ENCODE peak calls at places on chromosomes 13 and 19, in five cellular contexts. One of them, this sample, is unnamed.
A peak's percentile ranks its signal among the peaks of the same experiment; 100 is the strongest.

GRCh38 chr19:10501971-10502523 is 1.1 kb downstream of the KEAP1 start:
- DNase-seq in IMR-90: peak; percentile 29
- DNase-seq in kidney: peak; percentile 91
- DNase-seq in fibroblast of mammary gland: no peak
- DNase-seq in upper lobe of right lung: peak; percentile 94
- DNase-seq in this sample: peak; percentile 26

GRCh38 chr13:32428581-32429072 is 697 bp upstream of the N4BP2L1 start:
- DNase-seq in IMR-90: no peak
- DNase-seq in kidney: no peak
- DNase-seq in fibroblast of mammary gland: no peak
- DNase-seq in upper lobe of right lung: no peak
- DNase-seq in this sample: no peak

GRCh38 chr13:113855931-113856715 is 7.8 kb downstream of the GAS6 start:
- DNase-seq in fibroblast of mammary gland: no peak
- DNase-seq in IMR-90: no peak
- DNase-seq in kidney: peak; percentile 51
- DNase-seq in upper lobe of right lung: no peak
- DNase-seq in this sample: no peak

GRCh38 chr13:99380921-99381645 is 73.9 kb upstream of the GPR183 start:
- DNase-seq in fibroblast of mammary gland: no peak
- DNase-seq in kidney: no peak
- DNase-seq in upper lobe of right lung: no peak
- DNase-seq in IMR-90: peak; percentile 7
- DNase-seq in this sample: no peak

GRCh38 chr13:94546071-94546839 is 49.7 kb downstream of the TGDS start:
- DNase-seq in IMR-90: no peak
- DNase-seq in kidney: no peak
- DNase-seq in upper lobe of right lung: no peak
- DNase-seq in fibroblast of mammary gland: no peak
- DNase-seq in this sample: no peak

GRCh38 chr19:50330365-50331078 is 1.3 kb upstream of the KCNC3 start:
- DNase-seq in fibroblast of mammary gland: peak; percentile 26
- DNase-seq in IMR-90: peak; percentile 1
- DNase-seq in upper lobe of right lung: peak; percentile 95
- DNase-seq in kidney: peak; percentile 95
- DNase-seq in this sample: peak; percentile 14

GRCh38 chr19:14369399-14370168 is 11.7 kb upstream of the ADGRE5 start:
- DNase-seq in kidney: peak; percentile 85
- DNase-seq in upper lobe of right lung: no peak
- DNase-seq in IMR-90: peak; percentile 64
- DNase-seq in fibroblast of mammary gland: peak; percentile 63
- DNase-seq in this sample: no peak

GRCh38 chr13:110374644-110375370 is 67.7 kb downstream of the COL4A2 start:
- DNase-seq in kidney: no peak
- DNase-seq in IMR-90: no peak
- DNase-seq in fibroblast of mammary gland: no peak
- DNase-seq in upper lobe of right lung: no peak
- DNase-seq in this sample: no peak

GRCh38 chr13:96082640-96083039 is 7.3 kb upstream of the HS6ST3 start:
- DNase-seq in kidney: no peak
- DNase-seq in fibroblast of mammary gland: peak; percentile 34
- DNase-seq in IMR-90: no peak
- DNase-seq in upper lobe of right lung: no peak
- DNase-seq in this sample: no peak

GRCh38 chr19:5036733-5037681 is 68.1 kb downstream of the KDM4B start:
- DNase-seq in IMR-90: peak; percentile 72
- DNase-seq in upper lobe of right lung: no peak
- DNase-seq in fibroblast of mammary gland: no peak
- DNase-seq in kidney: peak; percentile 80
- DNase-seq in this sample: peak; percentile 72

GRCh38 chr13:44930907-44931676 is 58.2 kb downstream of the NUFIP1 start:
- DNase-seq in fibroblast of mammary gland: no peak
- DNase-seq in upper lobe of right lung: no peak
- DNase-seq in kidney: no peak
- DNase-seq in IMR-90: no peak
- DNase-seq in this sample: peak; percentile 45

GRCh38 chr13:28493740-28494536 is 990 bp downstream of the FLT1 start:
- DNase-seq in fibroblast of mammary gland: no peak
- DNase-seq in kidney: peak; percentile 73
- DNase-seq in upper lobe of right lung: peak; percentile 74
- DNase-seq in IMR-90: no peak
- DNase-seq in this sample: no peak

GRCh38 chr19:4232614-4233281 is 3.4 kb downstream of the EBI3 start:
- DNase-seq in kidney: no peak
- DNase-seq in upper lobe of right lung: no peak
- DNase-seq in fibroblast of mammary gland: no peak
- DNase-seq in IMR-90: no peak
- DNase-seq in this sample: no peak

GRCh38 chr19:51808333-51808986 is 13.5 kb downstream of the FPR3 start:
- DNase-seq in IMR-90: no peak
- DNase-seq in fibroblast of mammary gland: peak; percentile 69
- DNase-seq in upper lobe of right lung: no peak
- DNase-seq in kidney: no peak
- DNase-seq in this sample: peak; percentile 86

GRCh38 chr13:45258339-45258685 is 57.5 kb upstream of the KCTD4 start:
- DNase-seq in fibroblast of mammary gland: no peak
- DNase-seq in upper lobe of right lung: no peak
- DNase-seq in kidney: no peak
- DNase-seq in IMR-90: no peak
- DNase-seq in this sample: peak; percentile 52

GRCh38 chr13:93982189-93982918 is 497.1 kb downstream of the DCT start:
- DNase-seq in kidney: no peak
- DNase-seq in upper lobe of right lung: no peak
- DNase-seq in fibroblast of mammary gland: peak; percentile 43
- DNase-seq in IMR-90: no peak
- DNase-seq in this sample: no peak

GRCh38 chr13:83065136-83065535 is 817.1 kb downstream of the SLITRK1 start:
- DNase-seq in IMR-90: peak; percentile 63
- DNase-seq in kidney: no peak
- DNase-seq in fibroblast of mammary gland: peak; percentile 95
- DNase-seq in upper lobe of right lung: no peak
- DNase-seq in this sample: peak; percentile 92

GRCh38 chr19:45769821-45770191 is 754 bp upstream of the SIX5 start:
- DNase-seq in upper lobe of right lung: no peak
- DNase-seq in kidney: peak; percentile 89
- DNase-seq in fibroblast of mammary gland: peak; percentile 44
- DNase-seq in IMR-90: peak; percentile 38
- DNase-seq in this sample: peak; percentile 69

GRCh38 chr19:6267552-6268381 is 12.0 kb downstream of the MLLT1 start:
- DNase-seq in IMR-90: peak; percentile 51
- DNase-seq in fibroblast of mammary gland: peak; percentile 87
- DNase-seq in kidney: no peak
- DNase-seq in upper lobe of right lung: no peak
- DNase-seq in this sample: no peak

DNA sequence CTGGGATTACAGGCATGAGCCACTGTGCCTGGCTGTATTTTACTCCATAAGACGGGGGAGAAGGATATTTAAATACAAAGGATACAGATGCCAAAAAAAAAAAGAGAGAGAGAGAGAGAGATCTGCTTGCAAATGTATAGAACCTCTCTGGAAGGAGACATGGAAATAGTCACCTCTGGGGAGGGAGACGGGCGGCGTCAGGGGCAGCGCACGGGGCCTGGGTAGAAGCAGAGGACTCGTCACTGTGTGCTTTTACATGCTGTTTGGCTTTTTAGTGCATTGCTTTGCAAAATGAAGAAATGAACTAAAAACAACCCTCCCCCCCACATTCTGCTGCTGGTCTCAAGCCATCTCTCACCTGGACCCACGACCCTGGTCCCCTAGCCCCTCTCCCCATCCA is 4.8 kb upstream of the ZNF653 start:
- DNase-seq in upper lobe of right lung: no peak
- DNase-seq in fibroblast of mammary gland: no peak
- DNase-seq in kidney: no peak
- DNase-seq in IMR-90: no peak
- DNase-seq in this sample: no peak
- TF ChIP-seq CTCF in upper lobe of right lung: no peak
- TF ChIP-seq CTCF in fibroblast of mammary gland: no peak
- TF ChIP-seq CTCF in kidney: no peak
- TF ChIP-seq CTCF in IMR-90: no peak
- TF ChIP-seq CTCF in this sample: no peak

GRCh38 chr13:34419025-34419424 is 523.0 kb upstream of the NBEA start:
- DNase-seq in IMR-90: no peak
- DNase-seq in fibroblast of mammary gland: no peak
- DNase-seq in upper lobe of right lung: no peak
- DNase-seq in kidney: no peak
- DNase-seq in this sample: no peak

GRCh38 chr13:34416833-34417425 is 525.1 kb upstream of the NBEA start:
- DNase-seq in IMR-90: peak; percentile 39
- DNase-seq in kidney: peak; percentile 81
- DNase-seq in upper lobe of right lung: no peak
- DNase-seq in fibroblast of mammary gland: peak; percentile 83
- DNase-seq in this sample: peak; percentile 62

GRCh38 chr13:34425307-34425949 is 516.6 kb upstream of the NBEA start:
- DNase-seq in kidney: no peak
- DNase-seq in fibroblast of mammary gland: no peak
- DNase-seq in IMR-90: no peak
- DNase-seq in upper lobe of right lung: no peak
- DNase-seq in this sample: no peak

GRCh38 chr13:34421849-34422475 is 520.1 kb upstream of the NBEA start:
- DNase-seq in upper lobe of right lung: no peak
- DNase-seq in kidney: no peak
- DNase-seq in IMR-90: no peak
- DNase-seq in fibroblast of mammary gland: no peak
- DNase-seq in this sample: no peak

DNA sequence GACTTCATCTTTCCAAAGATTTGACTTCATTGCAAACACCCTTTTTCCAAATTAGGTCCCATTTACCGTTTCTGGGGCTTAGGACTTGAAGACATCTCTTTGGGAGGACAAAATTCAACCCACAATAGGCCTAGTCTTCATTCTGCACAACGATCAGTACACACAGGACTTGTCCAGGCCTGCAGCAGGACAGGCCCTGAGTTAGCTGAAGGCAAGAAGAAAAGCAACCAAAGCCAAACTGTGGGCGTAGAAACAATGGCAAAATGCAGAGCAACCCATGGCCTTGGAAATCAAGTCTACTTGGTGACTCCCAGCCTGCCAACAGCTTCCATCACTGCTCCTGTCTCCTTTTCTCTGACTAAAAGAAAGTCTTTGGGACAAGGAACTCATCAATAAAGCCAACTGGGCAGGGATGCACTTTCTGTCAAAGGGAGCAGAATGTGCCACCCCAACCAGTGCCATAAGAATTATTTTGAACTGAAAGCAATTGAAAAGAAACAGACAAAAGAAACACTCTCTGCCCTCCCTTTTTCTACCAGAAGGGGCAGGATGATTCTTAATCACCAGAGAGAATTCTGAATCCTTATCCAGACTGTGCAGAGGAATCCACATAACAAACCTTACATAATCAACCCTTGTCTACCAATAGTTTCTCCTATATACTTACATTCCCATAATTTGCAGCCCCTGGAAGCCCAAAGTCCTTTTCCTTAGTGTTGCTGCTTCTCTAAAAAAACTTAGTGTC is 520.9 kb upstream of the NBEA start:
- DNase-seq in fibroblast of mammary gland: no peak
- DNase-seq in kidney: no peak
- DNase-seq in upper lobe of right lung: no peak
- DNase-seq in IMR-90: no peak
- DNase-seq in this sample: no peak
- TF ChIP-seq CTCF in fibroblast of mammary gland: peak; percentile 26
- TF ChIP-seq CTCF in kidney: no peak
- TF ChIP-seq CTCF in upper lobe of right lung: no peak
- TF ChIP-seq CTCF in IMR-90: no peak
- TF ChIP-seq CTCF in this sample: peak; percentile 43

GRCh38 chr19:43555185-43555770 is 20.0 kb downstream of the XRCC1 start:
- DNase-seq in IMR-90: peak; percentile 66
- DNase-seq in kidney: peak; percentile 69
- DNase-seq in fibroblast of mammary gland: peak; percentile 69
- DNase-seq in upper lobe of right lung: no peak
- DNase-seq in this sample: peak; percentile 87
- TF ChIP-seq CTCF in IMR-90: peak; percentile 73
- TF ChIP-seq CTCF in kidney: peak; percentile 69
- TF ChIP-seq CTCF in fibroblast of mammary gland: peak; percentile 92
- TF ChIP-seq CTCF in upper lobe of right lung: peak; percentile 69
- TF ChIP-seq CTCF in this sample: peak; percentile 97

GRCh38 chr13:29835280-29836061 is 14.9 kb downstream of the UBL3 start:
- DNase-seq in kidney: peak; percentile 35
- DNase-seq in upper lobe of right lung: no peak
- DNase-seq in IMR-90: no peak
- DNase-seq in fibroblast of mammary gland: no peak
- DNase-seq in this sample: no peak
- TF ChIP-seq CTCF in kidney: no peak
- TF ChIP-seq CTCF in upper lobe of right lung: no peak
- TF ChIP-seq CTCF in IMR-90: no peak
- TF ChIP-seq CTCF in fibroblast of mammary gland: peak; percentile 1
- TF ChIP-seq CTCF in this sample: no peak

DNA sequence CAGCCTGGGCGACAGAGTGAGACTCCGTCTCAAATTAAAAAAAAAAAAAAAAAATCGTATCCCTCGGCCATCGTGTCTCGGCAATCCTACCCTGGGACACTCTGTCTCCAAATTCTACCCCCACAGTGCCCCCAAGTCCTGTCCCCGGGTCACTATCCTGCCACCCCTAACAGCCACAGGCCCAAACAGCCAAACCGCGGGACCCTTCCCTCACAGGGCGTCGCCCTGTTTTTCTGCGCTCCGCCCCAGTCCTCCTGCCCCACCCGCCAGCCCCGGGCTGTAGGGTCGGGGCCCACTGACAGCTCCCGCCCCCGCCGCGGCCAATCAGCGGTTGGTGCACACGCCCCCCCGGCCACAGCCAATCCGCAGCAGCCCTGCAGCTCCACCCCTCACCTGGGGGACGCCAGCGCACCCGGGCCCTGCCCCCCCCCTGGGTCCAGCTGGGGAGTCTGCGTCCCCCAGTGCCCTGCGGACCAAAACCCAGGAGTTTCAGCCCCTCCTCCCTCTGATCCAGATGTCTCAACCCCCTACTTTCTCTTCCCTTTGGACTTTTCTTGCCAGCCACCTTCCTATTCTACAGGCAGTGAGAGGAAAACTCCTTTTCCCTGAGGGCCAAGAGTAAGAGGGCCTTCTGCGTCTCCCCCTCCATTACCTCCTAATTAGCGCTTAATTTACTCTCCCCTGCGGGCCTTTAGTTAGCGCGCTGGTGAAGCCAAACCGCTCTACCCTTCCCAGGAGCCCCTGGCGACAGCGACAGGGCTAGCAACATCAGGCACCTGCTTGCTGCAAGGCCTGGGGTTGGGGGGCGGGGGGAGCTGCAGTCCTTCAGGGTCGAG is 1.5 kb upstream of the BCAT2 start:
- DNase-seq in IMR-90: peak; percentile 13
- DNase-seq in upper lobe of right lung: peak; percentile 96
- DNase-seq in fibroblast of mammary gland: peak; percentile 59
- DNase-seq in kidney: peak; percentile 96
- DNase-seq in this sample: peak; percentile 76
- TF ChIP-seq CTCF in IMR-90: no peak
- TF ChIP-seq CTCF in upper lobe of right lung: no peak
- TF ChIP-seq CTCF in fibroblast of mammary gland: no peak
- TF ChIP-seq CTCF in kidney: no peak
- TF ChIP-seq CTCF in this sample: no peak